ENCODE peak calls at places on chromosomes 5 and 9, in five cellular contexts. One of them, this sample, is unnamed.

GRCh38 chr5:24059006-24059405 is 551.6 kb downstream of the PRDM9 start:
- DNase-seq in stimulated activated effector memory CD8-positive, alpha-beta T cell treated with anti-CD3 and anti-CD28 coated beads, Interleukin-12 subunit alpha, Interleukin-12 subunit beta, amount 100 ng/mL, for 72 hours: no peak
- DNase-seq in B cell: no peak
- DNase-seq in left ventricle myocardium inferior: no peak
- DNase-seq in glutamatergic neuron: no peak
- DNase-seq in this sample: no peak

GRCh38 chr5:41641621-41642020 is 131.2 kb upstream of the PLCXD3 start:
- DNase-seq in stimulated activated effector memory CD8-positive, alpha-beta T cell treated with anti-CD3 and anti-CD28 coated beads, Interleukin-12 subunit alpha, Interleukin-12 subunit beta, amount 100 ng/mL, for 72 hours: no peak
- DNase-seq in B cell: no peak
- DNase-seq in left ventricle myocardium inferior: no peak
- DNase-seq in glutamatergic neuron: no peak
- DNase-seq in this sample: no peak

GRCh38 chr9:312596-313320 is 98.1 kb downstream of the DOCK8 start:
- DNase-seq in stimulated activated effector memory CD8-positive, alpha-beta T cell treated with anti-CD3 and anti-CD28 coated beads, Interleukin-12 subunit alpha, Interleukin-12 subunit beta, amount 100 ng/mL, for 72 hours: no peak
- DNase-seq in B cell: no peak
- DNase-seq in left ventricle myocardium inferior: no peak
- DNase-seq in glutamatergic neuron: no peak
- DNase-seq in this sample: no peak

GRCh38 chr5:174553556-174553955 is 170.8 kb upstream of the MSX2 start:
- DNase-seq in stimulated activated effector memory CD8-positive, alpha-beta T cell treated with anti-CD3 and anti-CD28 coated beads, Interleukin-12 subunit alpha, Interleukin-12 subunit beta, amount 100 ng/mL, for 72 hours: no peak
- DNase-seq in B cell: no peak
- DNase-seq in left ventricle myocardium inferior: no peak
- DNase-seq in glutamatergic neuron: no peak
- DNase-seq in this sample: no peak

GRCh38 chr5:81779935-81780266 is 29.0 kb upstream of the SSBP2 start:
- DNase-seq in stimulated activated effector memory CD8-positive, alpha-beta T cell treated with anti-CD3 and anti-CD28 coated beads, Interleukin-12 subunit alpha, Interleukin-12 subunit beta, amount 100 ng/mL, for 72 hours: no peak
- DNase-seq in B cell: no peak
- DNase-seq in left ventricle myocardium inferior: no peak
- DNase-seq in glutamatergic neuron: no peak
- DNase-seq in this sample: no peak

GRCh38 chr5:54902817-54903473 is 82.4 kb downstream of the ESM1 start:
- DNase-seq in stimulated activated effector memory CD8-positive, alpha-beta T cell treated with anti-CD3 and anti-CD28 coated beads, Interleukin-12 subunit alpha, Interleukin-12 subunit beta, amount 100 ng/mL, for 72 hours: peak
- DNase-seq in B cell: no peak
- DNase-seq in left ventricle myocardium inferior: no peak
- DNase-seq in glutamatergic neuron: no peak
- DNase-seq in this sample: no peak

GRCh38 chr9:18256574-18256973 is 217.4 kb upstream of the ADAMTSL1 start:
- DNase-seq in stimulated activated effector memory CD8-positive, alpha-beta T cell treated with anti-CD3 and anti-CD28 coated beads, Interleukin-12 subunit alpha, Interleukin-12 subunit beta, amount 100 ng/mL, for 72 hours: no peak
- DNase-seq in B cell: no peak
- DNase-seq in left ventricle myocardium inferior: no peak
- DNase-seq in glutamatergic neuron: no peak
- DNase-seq in this sample: no peak

GRCh38 chr5:176533390-176533789 is 3.8 kb downstream of the RNF44 start:
- DNase-seq in stimulated activated effector memory CD8-positive, alpha-beta T cell treated with anti-CD3 and anti-CD28 coated beads, Interleukin-12 subunit alpha, Interleukin-12 subunit beta, amount 100 ng/mL, for 72 hours: no peak
- DNase-seq in B cell: no peak
- DNase-seq in left ventricle myocardium inferior: peak
- DNase-seq in glutamatergic neuron: no peak
- DNase-seq in this sample: no peak

GRCh38 chr5:172179032-172179989 is 8.7 kb downstream of the STK10 start:
- DNase-seq in stimulated activated effector memory CD8-positive, alpha-beta T cell treated with anti-CD3 and anti-CD28 coated beads, Interleukin-12 subunit alpha, Interleukin-12 subunit beta, amount 100 ng/mL, for 72 hours: no peak
- DNase-seq in B cell: peak
- DNase-seq in left ventricle myocardium inferior: no peak
- DNase-seq in glutamatergic neuron: no peak
- DNase-seq in this sample: no peak

GRCh38 chr9:72322259-72322658 is 42.7 kb downstream of the ZFAND5 start:
- DNase-seq in stimulated activated effector memory CD8-positive, alpha-beta T cell treated with anti-CD3 and anti-CD28 coated beads, Interleukin-12 subunit alpha, Interleukin-12 subunit beta, amount 100 ng/mL, for 72 hours: no peak
- DNase-seq in B cell: no peak
- DNase-seq in left ventricle myocardium inferior: no peak
- DNase-seq in glutamatergic neuron: no peak
- DNase-seq in this sample: no peak

GRCh38 chr9:99822596-99823391 is 1.1 kb downstream of the NR4A3 start:
- DNase-seq in stimulated activated effector memory CD8-positive, alpha-beta T cell treated with anti-CD3 and anti-CD28 coated beads, Interleukin-12 subunit alpha, Interleukin-12 subunit beta, amount 100 ng/mL, for 72 hours: no peak
- DNase-seq in B cell: peak
- DNase-seq in left ventricle myocardium inferior: peak
- DNase-seq in glutamatergic neuron: peak
- DNase-seq in this sample: no peak

GRCh38 chr5:75054110-75054930 is 2.0 kb upstream of the GCNT4 start:
- DNase-seq in stimulated activated effector memory CD8-positive, alpha-beta T cell treated with anti-CD3 and anti-CD28 coated beads, Interleukin-12 subunit alpha, Interleukin-12 subunit beta, amount 100 ng/mL, for 72 hours: no peak
- DNase-seq in B cell: no peak
- DNase-seq in left ventricle myocardium inferior: peak
- DNase-seq in glutamatergic neuron: peak
- DNase-seq in this sample: no peak

This sample was measured in RWPE2.